ENCODE peak calls at places on chromosomes 5 and 9, in eight cellular contexts. U is cardiac muscle cell, W is spleen, M is RWPE1, K is thyroid gland, T is K562, S is tibial artery, R is WERI-Rb-1. E is an unnamed sample.

GRCh38 chr5:144436007-144436406 is 265.3 kb downstream of the KCTD16 start:
- DNase-seq in U (no peak), W (no peak), M (no peak), K (no peak), T (no peak), S (no peak), R (peak; percentile 12), E (no peak)

GRCh38 chr9:3916984-3917383 is 382.9 kb downstream of the GLIS3 start:
- DNase-seq in U (no peak), W (no peak), M (no peak), K (no peak), T (no peak), S (no peak), R (no peak), E (no peak)

GRCh38 chr5:151037561-151038291 is 17.3 kb downstream of the GPX3 start:
- DNase-seq in U (no peak), W (peak; percentile 39), M (no peak), K (peak; percentile 52), T (no peak), S (peak; percentile 79), R (no peak), E (no peak)

GRCh38 chr5:95925345-95925744 is 36.3 kb downstream of the ELL2 start:
- DNase-seq in U (no peak), W (no peak), M (no peak), K (no peak), T (no peak), S (no peak), R (no peak), E (no peak)

GRCh38 chr9:134570151-134570621 is 71.4 kb upstream of the COL5A1 start:
- DNase-seq in U (no peak), W (peak; percentile 62), M (no peak), K (no peak), T (no peak), S (peak; percentile 72), R (no peak), E (peak; percentile 57)

GRCh38 chr5:61332369-61332745 is 299 bp downstream of the ZSWIM6 start:
- DNase-seq in U (peak; percentile 66), W (no peak), M (no peak), K (peak; percentile 45), T (no peak), S (peak; percentile 72), R (peak; percentile 45), E (no peak)

GRCh38 chr5:84477485-84477884 is 92.8 kb upstream of the EDIL3 start:
- DNase-seq in U (no peak), W (no peak), M (no peak), K (no peak), T (no peak), S (no peak), R (no peak), E (no peak)

GRCh38 chr5:77437194-77437593 is 54.9 kb downstream of the WDR41 start:
- DNase-seq in U (peak; percentile 12), W (no peak), M (no peak), K (no peak), T (no peak), S (no peak), R (peak; percentile 26), E (no peak)

GRCh38 chr5:134938020-134938419 is 29.7 kb upstream of the CATSPER3 start:
- DNase-seq in U (no peak), W (no peak), M (no peak), K (no peak), T (no peak), S (no peak), R (no peak), E (no peak)

GRCh38 chr9:36401179-36401740 is 1.2 kb upstream of the RNF38 start:
- DNase-seq in U (peak; percentile 84), W (no peak), M (peak; percentile 93), K (peak; percentile 74), T (peak; percentile 83), S (no peak), R (no peak), E (no peak)

GRCh38 chr5:34053571-34054271 is 10.7 kb upstream of the C1QTNF3 start:
- DNase-seq in U (peak; percentile 30), W (no peak), M (no peak), K (no peak), T (no peak), S (no peak), R (peak; percentile 59), E (no peak)

GRCh38 chr9:89614319-89614892 is 9.6 kb downstream of the GADD45G start:
- DNase-seq in U (no peak), W (no peak), M (no peak), K (no peak), T (no peak), S (no peak), R (no peak), E (no peak)

GRCh38 chr5:88680253-88681132 is 202.5 kb downstream of the MEF2C start:
- DNase-seq in U (peak; percentile 84), W (peak; percentile 93), M (peak; percentile 77), K (peak; percentile 66), T (peak; percentile 87), S (no peak), R (peak; percentile 79), E (no peak)

GRCh38 chr5:52977264-52977897 is 11.8 kb upstream of the ITGA2 start:
- DNase-seq in U (no peak), W (no peak), M (no peak), K (no peak), T (no peak), S (no peak), R (no peak), E (no peak)

GRCh38 chr9:4034404-4034803 is 265.5 kb downstream of the GLIS3 start:
- DNase-seq in U (no peak), W (no peak), M (no peak), K (no peak), T (no peak), S (no peak), R (no peak), E (no peak)

GRCh38 chr9:136308262-136309053 is 4.6 kb upstream of the CCDC187 start:
- DNase-seq in U (no peak), W (no peak), M (no peak), K (no peak), T (no peak), S (no peak), R (no peak), E (no peak)

GRCh38 chr9:84829997-84830696 is 160.6 kb downstream of the NTRK2 start:
- DNase-seq in U (no peak), W (no peak), M (no peak), K (no peak), T (no peak), S (no peak), R (no peak), E (no peak)

GRCh38 chr5:150398432-150399157 is 14.1 kb downstream of the CD74 start:
- DNase-seq in U (no peak), W (peak; percentile 86), M (no peak), K (no peak), T (no peak), S (no peak), R (no peak), E (no peak)

GRCh38 chr9:75088646-75089368 is 493 bp downstream of the OSTF1 start:
- DNase-seq in U (peak; percentile 68), W (peak; percentile 94), M (peak; percentile 63), K (peak; percentile 61), T (peak; percentile 33), S (peak; percentile 80), R (peak; percentile 37), E (no peak)

GRCh38 chr9:75086443-75087278 is 1.3 kb downstream of the NMRK1 start:
- DNase-seq in U (no peak), W (peak; percentile 78), M (no peak), K (peak; percentile 33), T (no peak), S (no peak), R (no peak), E (no peak)

GRCh38 chr9:75085640-75086039 is 2.3 kb downstream of the NMRK1 start:
- DNase-seq in U (no peak), W (no peak), M (peak; percentile 54), K (no peak), T (no peak), S (no peak), R (no peak), E (no peak)

GRCh38 chr9:75087824-75088645 is at the start of the genes NMRK1 and OSTF1:
- DNase-seq in U (peak; percentile 99), W (peak; percentile 100), M (peak; percentile 91), K (peak; percentile 97), T (peak; percentile 87), S (peak; percentile 97), R (peak; percentile 93), E (peak; percentile 96)

GRCh38 chr9:75087279-75087823 is 604 bp downstream of the NMRK1 start:
- DNase-seq in U (peak; percentile 17), W (no peak), M (peak; percentile 45), K (peak; percentile 72), T (no peak), S (peak; percentile 74), R (peak; percentile 68), E (no peak)
- TF ChIP-seq CTCF in U (no peak), W (no peak), M (no peak), K (no peak), T (no peak), S (no peak), R (no peak), E (no peak)

GRCh38 chr5:111746791-111747190 is 10.2 kb downstream of the NREP start:
- DNase-seq in U (no peak), W (no peak), M (no peak), K (no peak), T (no peak), S (no peak), R (no peak), E (no peak)
- H3K27ac ChIP-seq in U (no peak overlapping the region), W (no peak overlapping the region), M (no peak overlapping the region), K (no peak overlapping the region), T (no peak overlapping the region), S (no peak overlapping the region), R (no peak overlapping the region), E (no peak overlapping the region)

GRCh38 chr5:155434681-155435080 is 421.1 kb downstream of the KIF4B start:
- DNase-seq in U (no peak), W (no peak), M (no peak), K (no peak), T (no peak), S (no peak), R (no peak), E (no peak)
- TF ChIP-seq CTCF in U (no peak), W (no peak), M (no peak), K (no peak), T (no peak), S (no peak), R (no peak), E (no peak)

DNA sequence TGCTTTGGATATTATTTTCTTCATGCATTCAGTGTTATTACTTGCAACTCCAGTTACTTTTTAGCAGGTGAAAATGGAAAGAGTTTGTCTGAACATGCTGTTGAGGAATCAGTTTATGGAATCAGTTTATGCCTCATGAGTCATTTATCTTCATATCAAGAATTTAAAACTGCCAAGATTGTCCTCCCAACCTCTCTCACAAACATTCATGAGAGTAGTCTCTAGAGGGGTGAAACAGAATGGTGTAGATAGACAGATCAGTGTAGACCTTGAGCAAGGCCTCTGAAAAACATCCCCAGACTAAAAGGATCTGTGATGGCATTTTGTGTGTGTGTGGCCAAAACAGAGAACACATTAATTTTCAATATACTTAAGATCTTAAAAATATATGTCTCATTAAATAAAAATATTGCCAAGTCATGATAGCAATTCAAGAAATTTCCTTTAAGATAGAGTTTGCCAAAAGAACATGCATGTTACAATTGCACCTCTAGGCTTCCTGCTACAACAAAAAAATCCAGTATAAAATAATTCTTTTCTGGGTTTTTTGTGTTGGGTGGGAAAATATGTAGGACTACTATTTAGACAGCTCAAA is 5.0 kb downstream of the ANXA1 start:
- DNase-seq in U (no peak), W (no peak), M (no peak), K (no peak), T (no peak), S (no peak), R (no peak), E (no peak)
- H3K27ac ChIP-seq in U (no peak overlapping the region), W (peak overlapping the region; percentile 84), M (no peak overlapping the region), K (peak overlapping the region; percentile 8), T (peak overlapping the region; percentile 18), S (no peak overlapping the region), R (no peak overlapping the region), E (peak overlapping the region; percentile 17)

E was measured in coronary artery.